ENCODE peak calls at places on chromosomes 7 and 10, in nine cellular contexts. V is Caco-2, C is adrenal gland, I is psoas muscle, Z is prostate gland, K is A673, T is MM.1S, A is right lobe of liver, W is IMR-90. X is an unnamed sample.

GRCh38 chr10:12262278-12262981 is 66.4 kb downstream of the CDC123 start:
- DNase-seq in A (no peak), V (no peak), C (no peak), T (no peak), Z (no peak), W (no peak), I (no peak), K (no peak), X (peak; percentile 20)

GRCh38 chr7:92834661-92835139 is 1.7 kb downstream of the CDK6 start:
- DNase-seq in Z (peak; percentile 10), T (peak; percentile 14), A (peak; percentile 69), C (peak; percentile 37), I (peak; percentile 51), K (no peak), V (peak; percentile 54), W (no peak), X (no peak)

GRCh38 chr7:27697861-27698430 is 35.3 kb upstream of the HIBADH start:
- DNase-seq in I (no peak), T (no peak), A (no peak), K (no peak), W (peak; percentile 49), C (no peak), V (no peak), Z (no peak), X (peak; percentile 83)

GRCh38 chr7:139192014-139192706 is 38.9 kb upstream of the UBN2 start:
- DNase-seq in Z (no peak), C (no peak), W (peak; percentile 25), V (no peak), A (no peak), K (no peak), T (no peak), I (no peak), X (no peak)

GRCh38 chr7:76292206-76292573 is 10.3 kb upstream of the HSPB1 start:
- DNase-seq in A (no peak), K (no peak), W (no peak), Z (no peak), I (peak; percentile 85), C (no peak), V (no peak), T (no peak), X (no peak)

GRCh38 chr7:90579181-90579688 is 16.9 kb upstream of the CDK14 start:
- DNase-seq in W (peak; percentile 81), Z (peak; percentile 67), V (no peak), C (no peak), K (no peak), A (no peak), T (no peak), I (no peak), X (no peak)

GRCh38 chr10:126387041-126387908 is 1.0 kb downstream of the ADAM12 start:
- DNase-seq in T (no peak), K (peak; percentile 63), I (peak; percentile 58), A (peak; percentile 52), W (peak; percentile 72), V (peak; percentile 47), C (peak; percentile 58), Z (peak; percentile 58), X (no peak)

GRCh38 chr7:94348142-94348541 is 46.6 kb upstream of the COL1A2 start:
- DNase-seq in T (no peak), Z (no peak), V (no peak), K (peak; percentile 90), I (no peak), W (peak; percentile 95), C (no peak), A (no peak), X (no peak)

GRCh38 chr7:150845471-150845870 is 6.8 kb upstream of the AOC1 start:
- DNase-seq in V (no peak), Z (no peak), W (no peak), T (no peak), C (no peak), I (peak; percentile 59), K (no peak), A (no peak), X (no peak)

GRCh38 chr10:14971867-14972448 is 12.8 kb downstream of the MEIG1 start:
- DNase-seq in Z (no peak), A (no peak), I (no peak), W (no peak), K (peak; percentile 46), C (no peak), T (peak; percentile 46), V (peak; percentile 63), X (no peak)

GRCh38 chr7:115511330-115511729 is 519.2 kb downstream of the TFEC start:
- DNase-seq in K (no peak), Z (no peak), A (no peak), T (no peak), W (no peak), V (no peak), C (no peak), I (no peak), X (no peak)

GRCh38 chr7:21023841-21024502 is 237.3 kb upstream of the SP8 start:
- DNase-seq in Z (no peak), C (no peak), V (no peak), I (no peak), W (no peak), A (no peak), K (no peak), T (no peak), X (no peak)

GRCh38 chr7:47307311-47307710 is 274.6 kb downstream of the TNS3 start:
- DNase-seq in Z (no peak), C (no peak), W (no peak), K (no peak), I (no peak), A (no peak), T (no peak), V (no peak), X (no peak)

GRCh38 chr10:115432188-115432819 is 339.1 kb downstream of the ATRNL1 start:
- DNase-seq in I (no peak), T (peak; percentile 41), A (no peak), K (peak; percentile 38), Z (no peak), V (no peak), W (peak; percentile 6), C (no peak), X (no peak)

GRCh38 chr10:115422624-115423023 is 329.5 kb downstream of the ATRNL1 start:
- DNase-seq in K (no peak), I (no peak), A (no peak), Z (no peak), C (no peak), T (no peak), W (no peak), V (no peak), X (no peak)

DNA sequence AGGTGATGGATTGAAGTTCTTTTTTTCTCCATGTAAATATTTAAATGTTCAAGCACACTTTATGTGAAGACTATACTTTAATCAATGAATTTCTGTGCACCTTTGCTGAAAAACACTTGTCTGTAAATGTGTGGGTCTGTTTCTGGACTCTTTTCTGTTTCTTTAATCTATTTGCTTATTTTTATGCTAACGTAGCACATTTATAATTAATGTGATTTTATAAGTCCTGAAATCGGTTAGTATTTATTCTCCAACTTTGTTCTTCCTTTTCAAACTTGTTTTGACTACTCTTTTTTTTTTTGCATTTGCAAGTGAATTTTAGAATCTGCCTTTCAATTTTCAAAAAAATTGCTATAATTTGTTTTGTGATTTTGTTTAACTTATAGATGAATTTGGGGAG is 334.4 kb downstream of the ATRNL1 start:
- DNase-seq in I (no peak), V (no peak), K (no peak), Z (no peak), C (no peak), W (no peak), A (no peak), T (no peak), X (no peak)
- H3K4me1 ChIP-seq in I (no peaks in the 10 kb centered on the region), V (no peaks in the 10 kb centered on the region), K (no peaks in the 10 kb centered on the region), Z (no peaks in the 10 kb centered on the region), C (no peaks in the 10 kb centered on the region), W (no peaks in the 10 kb centered on the region), A (no peaks in the 10 kb centered on the region), T (no peaks in the 10 kb centered on the region), X (no peaks in the 10 kb centered on the region)

GRCh38 chr7:99472561-99473314 is at the start of gene ZNF789:
- DNase-seq in Z (peak; percentile 98), V (peak; percentile 97), A (peak; percentile 99), T (peak; percentile 97), W (peak; percentile 94), I (peak; percentile 99), K (peak; percentile 99), C (peak; percentile 97), X (peak; percentile 99)
- TF ChIP-seq CTCF in Z (no peak), V (no peak), A (no peak), T (no peak), W (no peak), I (no peak), K (no peak), C (no peak), X (no peak)

DNA sequence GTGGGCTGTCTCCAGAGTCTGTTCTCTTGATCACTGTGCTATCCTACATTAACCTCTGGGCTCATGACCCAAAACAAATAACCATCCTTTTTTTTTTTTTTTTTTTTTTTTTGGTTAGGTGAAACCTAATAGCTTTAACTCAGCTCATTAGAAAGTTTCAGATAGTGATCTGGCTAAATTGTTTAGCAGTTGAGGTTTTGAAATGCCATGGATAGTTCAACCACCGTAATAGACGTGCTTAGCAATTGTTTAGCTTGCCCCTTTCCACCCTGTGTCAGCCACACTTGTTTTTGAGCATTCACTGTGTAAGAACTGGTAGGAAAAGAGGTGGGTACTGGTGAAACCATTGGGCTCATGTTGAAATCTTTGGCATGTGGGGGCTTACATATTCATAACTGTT is 3.8 kb downstream of the PLCE1 start:
- DNase-seq in W (no peak), V (no peak), C (no peak), I (no peak), K (no peak), Z (no peak), A (no peak), T (no peak), X (no peak)
- H3K4me1 ChIP-seq in W (no peaks in the 10 kb centered on the region), V (peaks cover 60% of the 10 kb centered on the region), C (no peaks in the 10 kb centered on the region), I (peaks cover 33% of the 10 kb centered on the region), K (no peaks in the 10 kb centered on the region), Z (no peaks in the 10 kb centered on the region), A (no peaks in the 10 kb centered on the region), T (peaks cover 3% of the 10 kb centered on the region), X (no peaks in the 10 kb centered on the region)

GRCh38 chr10:86595496-86595895 is 58.9 kb upstream of the OPN4 start:
- DNase-seq in W (no peak), V (no peak), C (no peak), K (no peak), Z (no peak), I (no peak), T (no peak), A (no peak), X (no peak)

GRCh38 chr10:86591436-86591835 is 62.9 kb upstream of the OPN4 start:
- DNase-seq in T (no peak), W (no peak), K (no peak), I (no peak), C (no peak), V (no peak), A (no peak), Z (no peak), X (no peak)

GRCh38 chr10:86594535-86594934 is 59.8 kb upstream of the OPN4 start:
- DNase-seq in W (peak; percentile 60), K (no peak), C (no peak), I (no peak), V (no peak), Z (no peak), T (no peak), A (no peak), X (no peak)

GRCh38 chr10:86596266-86596665 is 58.1 kb upstream of the OPN4 start:
- DNase-seq in W (no peak), K (no peak), A (no peak), T (no peak), V (no peak), C (no peak), Z (no peak), I (no peak), X (no peak)

DNA sequence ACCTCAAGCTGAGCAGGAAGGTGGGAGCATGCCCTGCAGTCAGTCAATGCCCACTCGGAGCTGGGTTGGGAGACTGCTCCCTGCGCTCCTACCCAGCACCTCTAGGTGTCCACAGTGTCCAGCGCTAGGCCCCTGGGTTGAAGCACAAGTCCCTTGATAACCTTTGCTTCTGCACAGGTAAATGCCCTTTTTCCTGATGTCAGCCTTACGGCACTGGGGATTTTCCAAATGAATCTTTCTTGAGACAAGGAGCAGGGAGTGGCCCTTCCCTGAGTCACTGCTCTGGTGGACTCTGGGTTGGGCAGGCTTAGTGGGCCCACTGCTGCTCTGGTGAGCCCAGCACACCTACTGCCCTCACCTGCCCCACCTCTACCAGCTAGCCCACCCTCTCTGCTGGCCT is 61.9 kb upstream of the OPN4 start:
- DNase-seq in W (no peak), K (no peak), Z (no peak), V (peak; percentile 65), T (no peak), I (no peak), A (peak; percentile 61), C (no peak), X (no peak)
- TF ChIP-seq CTCF in W (peak; percentile 15), K (no peak), Z (no peak), V (peak; percentile 58), T (no peak), I (no peak), A (peak; percentile 32), C (no peak), X (no peak)

X was measured in spleen.